ENCODE peak calls at places on chromosomes 5 and 9, in nine cellular contexts. S, U, E, B, P, Q, C, J and N are unnamed samples.

GRCh38 chr5:125115180-125115495 is 368.7 kb upstream of the ZNF608 start:
- DNase-seq in S (no peak), U (no peak), E (no peak), B (no peak), P (no peak), Q (no peak), C (no peak), J (no peak), N (no peak)

GRCh38 chr5:139757727-139758509 is 37.7 kb upstream of the PSD2 start:
- DNase-seq in S (no peak), U (no peak), E (no peak), B (peak), P (no peak), Q (no peak), C (no peak), J (no peak), N (no peak)

GRCh38 chr5:171934586-171934985 is 71.9 kb downstream of the FBXW11 start:
- DNase-seq in S (no peak), U (no peak), E (no peak), B (no peak), P (no peak), Q (no peak), C (no peak), J (no peak), N (no peak)

GRCh38 chr9:121200346-121200745 is 1.3 kb downstream of the RAB14 start:
- DNase-seq in S (no peak), U (no peak), E (no peak), B (no peak), P (no peak), Q (no peak), C (no peak), J (no peak), N (no peak)

GRCh38 chr5:56115589-56115988 is 117.5 kb downstream of the ANKRD55 start:
- DNase-seq in S (no peak), U (no peak), E (no peak), B (no peak), P (no peak), Q (no peak), C (no peak), J (no peak), N (no peak)

GRCh38 chr5:9686211-9686610 is 56.1 kb upstream of the TAS2R1 start:
- DNase-seq in S (peak), U (no peak), E (no peak), B (no peak), P (no peak), Q (no peak), C (peak), J (no peak), N (no peak)

GRCh38 chr5:143244000-143244736 is 159.3 kb downstream of the NR3C1 start:
- DNase-seq in S (peak), U (no peak), E (no peak), B (peak), P (no peak), Q (peak), C (peak), J (no peak), N (peak)

GRCh38 chr5:169837686-169838085 is 142.6 kb downstream of the INSYN2B start:
- DNase-seq in S (no peak), U (no peak), E (no peak), B (no peak), P (no peak), Q (no peak), C (no peak), J (no peak), N (no peak)

GRCh38 chr9:84139296-84140100 is 158.9 kb downstream of the RMI1 start:
- DNase-seq in S (no peak), U (peak), E (no peak), B (no peak), P (no peak), Q (peak), C (peak), J (peak), N (no peak)